ENCODE peak calls at places on chromosomes 12 and 14, in ten cellular contexts. K is lower lobe of right lung, D is psoas muscle, F is tibial nerve, Y is heart right ventricle, T is HCT116, Z is GM23338, J is ovary, N is A549, A is mesenchymal stem cell. B is an unnamed sample.

GRCh38 chr12:130521375-130522124 is 183.9 kb downstream of the PIWIL1 start:
- DNase-seq in T (no peak), K (no peak), J (no peak), D (no peak), N (no peak), Y (no peak), Z (no peak), F (no peak), A (no peak), B (no peak)

GRCh38 chr12:12696562-12697383 is 790 bp upstream of the GPR19 start:
- DNase-seq in F (peak), K (peak), J (peak), D (peak), Y (peak), T (peak), A (peak), Z (peak), N (peak), B (peak)

GRCh38 chr12:10331642-10332239 is 24.1 kb downstream of the KLRD1 start:
- DNase-seq in F (no peak), T (peak), Z (peak), K (no peak), N (peak), D (no peak), A (peak), Y (no peak), J (no peak), B (no peak)

GRCh38 chr12:7178481-7178880 is 11.0 kb upstream of the PEX5 start:
- DNase-seq in J (no peak), Z (no peak), D (no peak), A (no peak), Y (no peak), F (no peak), N (no peak), T (no peak), K (no peak), B (no peak)

GRCh38 chr12:11722578-11723138 is 73.2 kb downstream of the ETV6 start:
- DNase-seq in Z (no peak), K (no peak), F (no peak), A (no peak), J (no peak), T (no peak), D (no peak), Y (no peak), N (no peak), B (no peak)

GRCh38 chr12:113174461-113175384 is 10.6 kb downstream of the DDX54 start:
- DNase-seq in T (no peak), F (peak), J (peak), K (peak), N (peak), Z (peak), D (peak), A (peak), Y (peak), B (peak)

GRCh38 chr12:29517265-29517664 is 19.8 kb upstream of the OVCH1 start:
- DNase-seq in Z (no peak), J (no peak), D (no peak), F (no peak), Y (no peak), K (no peak), N (peak), A (peak), T (no peak), B (no peak)

GRCh38 chr14:58866386-58866785 is 228.6 kb downstream of the DACT1 start:
- DNase-seq in N (peak), J (no peak), D (no peak), A (no peak), F (no peak), Z (no peak), K (no peak), Y (no peak), T (no peak), B (no peak)

GRCh38 chr12:109595321-109595902 is 21.8 kb downstream of the MVK start:
- DNase-seq in Y (no peak), Z (no peak), K (no peak), A (no peak), T (no peak), D (no peak), F (no peak), N (no peak), J (no peak), B (no peak)

GRCh38 chr12:10319414-10319813 is 11.7 kb downstream of the KLRD1 start:
- DNase-seq in F (no peak), J (no peak), N (no peak), Y (no peak), A (no peak), D (no peak), T (no peak), K (no peak), Z (no peak), B (no peak)

GRCh38 chr12:116759783-116760581 is 21.9 kb downstream of the RNFT2 start:
- DNase-seq in K (no peak), Z (peak), N (peak), F (no peak), Y (peak), J (no peak), D (no peak), T (peak), A (no peak), B (no peak)

GRCh38 chr12:124404162-124404561 is 109.3 kb downstream of the RFLNA start:
- DNase-seq in J (peak), N (no peak), Z (no peak), F (no peak), K (no peak), D (peak), Y (no peak), T (no peak), A (no peak), B (peak)

GRCh38 chr12:99146730-99147129 is 500.8 kb upstream of the GARIN6 start:
- DNase-seq in D (no peak), N (no peak), K (no peak), A (no peak), T (no peak), Z (no peak), F (no peak), J (no peak), Y (no peak), B (no peak)

GRCh38 chr14:103696466-103697071 is 18.7 kb downstream of the XRCC3 start:
- DNase-seq in Y (peak), J (peak), A (peak), T (no peak), K (peak), N (no peak), D (peak), Z (no peak), F (no peak), B (no peak)

GRCh38 chr14:96481731-96482314 is 20.4 kb upstream of the PAPOLA start:
- DNase-seq in Z (no peak), A (no peak), D (no peak), J (no peak), T (no peak), F (no peak), N (no peak), K (no peak), Y (no peak), B (no peak)

GRCh38 chr12:12803186-12803585 is 10.0 kb upstream of the DDX47 start:
- DNase-seq in D (peak), Y (no peak), K (peak), J (peak), A (peak), T (peak), F (peak), Z (peak), N (peak), B (no peak)

GRCh38 chr12:132185698-132186097 is 41.4 kb downstream of the NOC4L start:
- DNase-seq in F (no peak), K (no peak), D (no peak), J (no peak), T (no peak), Z (no peak), A (no peak), N (no peak), Y (no peak), B (no peak)

GRCh38 chr12:47107446-47107845 is 27.7 kb upstream of the AMIGO2 start:
- DNase-seq in T (no peak), K (no peak), F (no peak), A (no peak), Z (no peak), N (no peak), Y (no peak), D (no peak), J (no peak), B (no peak)

GRCh38 chr12:119666900-119667576 is 895 bp upstream of the PRKAB1 start:
- DNase-seq in Y (no peak), K (no peak), D (no peak), Z (no peak), A (no peak), N (no peak), J (no peak), F (no peak), T (no peak), B (no peak)

GRCh38 chr12:75481013-75481705 is 604 bp downstream of the GLIPR1 start:
- DNase-seq in Y (no peak), D (no peak), N (no peak), T (no peak), J (no peak), Z (no peak), A (peak), F (no peak), K (no peak), B (no peak)

GRCh38 chr12:53709671-53710070 is 17.6 kb downstream of the CALCOCO1 start:
- DNase-seq in D (no peak), N (no peak), Z (no peak), F (no peak), A (no peak), Y (no peak), T (no peak), K (no peak), J (no peak), B (peak)

GRCh38 chr14:53055003-53055402 is 98.1 kb downstream of the DDHD1 start:
- DNase-seq in J (no peak), F (no peak), D (no peak), Z (peak), K (no peak), N (peak), A (peak), Y (no peak), T (peak), B (no peak)

GRCh38 chr12:55736780-55737580 is 5.9 kb upstream of the GDF11 start:
- DNase-seq in N (peak), K (peak), T (peak), F (peak), J (peak), Z (peak), Y (peak), A (peak), D (peak), B (no peak)

GRCh38 chr14:95301527-95302187 is 18.1 kb downstream of the CLMN start:
- DNase-seq in K (peak), D (no peak), Z (no peak), J (no peak), N (no peak), F (no peak), T (no peak), Y (no peak), A (no peak), B (no peak)

GRCh38 chr14:56119221-56119967 is 1.2 kb downstream of the PELI2 start:
- DNase-seq in F (peak), N (peak), Y (peak), D (peak), K (peak), A (peak), J (peak), Z (peak), T (no peak), B (peak)

GRCh38 chr14:87409401-87409800 is 583.6 kb downstream of the GALC start:
- DNase-seq in Y (no peak), N (no peak), Z (no peak), T (no peak), A (peak), K (no peak), F (no peak), D (no peak), J (no peak), B (no peak)

GRCh38 chr14:20998674-20999366 is at the start of gene SLC39A2:
- DNase-seq in T (peak), Y (peak), Z (peak), J (no peak), F (no peak), D (peak), K (no peak), N (no peak), A (peak), B (no peak)

GRCh38 chr12:110279561-110279960 is 1.5 kb upstream of the ATP2A2 start:
- DNase-seq in J (no peak), T (no peak), Y (no peak), A (no peak), K (no peak), F (no peak), Z (peak), D (no peak), N (no peak), B (no peak)

GRCh38 chr14:92986254-92987147 is 63.6 kb downstream of the CHGA start:
- DNase-seq in Y (peak), Z (no peak), K (peak), D (no peak), F (no peak), J (peak), T (no peak), N (peak), A (peak), B (no peak)

GRCh38 chr12:52127683-52128450 is 48.4 kb downstream of the SMIM41 start:
- DNase-seq in D (no peak), A (no peak), F (no peak), Y (no peak), N (no peak), Z (no peak), J (no peak), K (no peak), T (no peak), B (no peak)
- H3K27ac ChIP-seq in D (no peak), A (no peak), F (no peak), Y (peak), N (no peak), Z (no peak), J (no peak), K (peak), T (no peak), B (no peak)

GRCh38 chr14:24443053-24443683 is 592 bp upstream of the SDR39U1 start:
- DNase-seq in T (no peak), K (no peak), F (no peak), N (no peak), A (no peak), J (no peak), Z (no peak), Y (no peak), D (no peak), B (no peak)
- H3K27ac ChIP-seq in T (peak), K (peak), F (peak), N (peak), A (peak), J (peak), Z (peak), Y (peak), D (peak), B (peak)

DNA sequence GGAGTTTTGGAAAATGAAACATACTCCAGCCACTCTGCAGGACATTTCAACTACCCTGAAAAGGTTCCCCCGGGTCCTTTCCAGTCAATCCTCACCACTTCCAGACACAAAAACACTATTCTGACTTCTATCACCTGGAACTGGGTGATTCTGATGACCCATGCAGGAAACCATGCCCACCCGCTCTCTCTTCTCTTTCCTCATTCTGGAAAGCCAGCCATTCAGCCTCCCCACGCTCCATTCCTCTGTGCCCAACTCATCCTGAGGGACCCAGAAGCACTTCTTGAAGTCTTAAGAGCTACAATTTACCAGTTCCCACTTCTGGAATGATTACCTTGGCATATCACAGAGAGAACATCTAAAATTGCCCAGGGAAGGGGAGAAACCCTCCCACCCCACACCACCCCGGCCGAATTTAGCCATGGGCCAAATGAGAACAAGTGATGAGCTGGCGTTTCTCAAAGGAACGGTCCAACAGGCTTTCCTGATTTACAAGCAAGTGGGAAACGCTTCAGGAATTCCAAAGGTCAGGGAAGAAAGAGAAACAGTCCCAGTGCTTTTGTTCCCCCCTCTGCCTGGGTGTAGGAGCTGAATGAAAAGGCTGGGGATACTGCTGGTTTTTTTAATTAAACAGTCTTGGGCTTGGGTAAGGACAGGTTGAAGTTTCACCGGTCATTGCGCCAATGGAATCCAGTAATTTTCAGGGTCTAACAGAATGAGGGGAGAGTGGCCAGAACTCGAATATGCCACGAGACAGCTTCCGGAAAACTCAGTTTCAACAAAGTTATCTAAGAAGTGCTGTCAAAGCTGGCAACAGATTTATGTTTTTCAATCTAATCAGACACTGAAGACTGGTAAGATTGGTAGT is 2.9 kb downstream of the CCDC88C start:
- DNase-seq in T (no peak), Y (no peak), F (no peak), K (no peak), J (no peak), Z (peak), A (no peak), N (no peak), D (no peak), B (no peak)
- H3K27ac ChIP-seq in T (no peak), Y (no peak), F (no peak), K (peak), J (no peak), Z (peak), A (no peak), N (no peak), D (no peak), B (no peak)

GRCh38 chr12:40227447-40227846 is 2.6 kb downstream of the LRRK2 start:
- DNase-seq in N (no peak), D (no peak), K (no peak), Z (no peak), Y (no peak), F (no peak), T (no peak), A (no peak), J (no peak), B (no peak)
- H3K27ac ChIP-seq in N (peak), D (no peak), K (peak), Z (no peak), Y (peak), F (no peak), T (no peak), A (no peak), J (no peak), B (no peak)

GRCh38 chr14:33362934-33363333 is 424.3 kb downstream of the NPAS3 start:
- DNase-seq in D (no peak), N (no peak), T (no peak), Y (no peak), Z (no peak), J (no peak), F (no peak), K (no peak), A (no peak), B (no peak)

GRCh38 chr14:33369041-33369440 is 430.4 kb downstream of the NPAS3 start:
- DNase-seq in D (no peak), K (no peak), A (no peak), J (no peak), T (no peak), N (no peak), Y (no peak), F (no peak), Z (no peak), B (no peak)

GRCh38 chr14:33364536-33364935 is 425.9 kb downstream of the NPAS3 start:
- DNase-seq in A (no peak), F (no peak), D (no peak), N (no peak), Y (no peak), J (no peak), Z (peak), K (no peak), T (no peak), B (no peak)

GRCh38 chr14:33359288-33359881 is 420.7 kb downstream of the NPAS3 start:
- DNase-seq in Y (no peak), Z (no peak), A (peak), T (no peak), K (no peak), N (no peak), D (no peak), F (no peak), J (no peak), B (no peak)

DNA sequence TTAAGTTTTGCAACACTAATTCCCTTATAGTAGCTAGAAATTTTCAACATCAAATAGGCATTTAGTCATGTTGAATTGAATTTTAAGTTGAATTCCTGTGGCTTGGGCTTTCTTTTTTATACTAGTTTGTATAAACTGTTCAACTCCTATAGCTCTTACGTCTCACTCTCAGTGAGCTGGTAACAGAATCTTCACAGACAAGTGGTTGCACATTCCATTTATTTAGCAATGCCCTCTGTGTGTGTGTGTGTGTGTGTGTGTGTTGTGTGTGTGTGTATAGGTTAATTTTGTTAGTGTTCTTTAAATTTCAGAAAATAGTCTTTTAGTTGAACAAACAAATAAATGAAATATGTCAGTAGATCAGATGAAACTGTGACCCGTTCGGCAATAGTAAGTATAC is 425.0 kb downstream of the NPAS3 start:
- DNase-seq in T (no peak), Z (no peak), Y (no peak), N (no peak), J (no peak), D (no peak), K (no peak), A (peak), F (no peak), B (no peak)
- H3K27ac ChIP-seq in T (no peak), Z (no peak), Y (no peak), N (no peak), J (no peak), D (no peak), K (no peak), A (no peak), F (no peak), B (no peak)

GRCh38 chr12:51318846-51319570 is 5.0 kb downstream of the BIN2 start:
- DNase-seq in A (no peak), Z (no peak), F (no peak), T (no peak), K (peak), Y (no peak), J (no peak), N (no peak), D (no peak), B (no peak)
- H3K27ac ChIP-seq in A (no peak), Z (peak), F (no peak), T (no peak), K (peak), Y (no peak), J (no peak), N (peak), D (no peak), B (no peak)

GRCh38 chr12:19945559-19946485 is 422.5 kb upstream of the PDE3A start:
- DNase-seq in N (peak), J (no peak), D (no peak), Z (no peak), K (no peak), F (no peak), T (no peak), Y (no peak), A (peak), B (no peak)
- H3K27ac ChIP-seq in N (peak), J (no peak), D (no peak), Z (no peak), K (no peak), F (no peak), T (no peak), Y (peak), A (peak), B (no peak)

DNA sequence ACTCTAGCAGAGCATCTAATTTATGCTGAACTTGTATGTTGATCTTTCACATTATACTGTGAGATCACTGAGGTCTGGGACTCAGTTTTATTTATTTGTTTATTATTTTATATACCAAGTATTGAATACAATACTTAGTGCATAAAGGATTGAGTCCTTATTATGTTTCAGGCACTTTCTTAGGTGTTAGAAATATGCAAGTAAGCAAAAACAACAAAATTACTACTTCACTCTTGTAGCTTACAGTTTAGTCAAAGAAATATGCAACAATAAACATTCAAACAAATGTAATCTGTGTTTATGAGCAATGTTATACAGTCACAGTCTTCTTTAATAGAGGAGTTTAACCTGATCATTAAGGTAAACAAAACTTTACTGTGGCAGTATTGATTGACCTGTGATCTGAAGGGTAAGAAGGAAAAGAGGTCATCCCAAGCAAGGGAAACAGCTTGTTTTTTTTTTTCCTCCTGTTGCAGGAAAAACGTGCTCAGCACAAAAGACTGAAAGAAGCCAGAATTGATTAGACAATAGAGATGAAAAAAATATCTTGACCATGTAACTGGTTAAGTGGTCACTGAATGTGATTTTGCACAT is 990.7 kb downstream of the TRHDE start:
- DNase-seq in D (no peak), A (no peak), J (no peak), K (no peak), F (no peak), T (no peak), Z (no peak), Y (no peak), N (no peak), B (no peak)
- H3K27ac ChIP-seq in D (no peak), A (no peak), J (no peak), K (no peak), F (no peak), T (no peak), Z (no peak), Y (no peak), N (no peak), B (no peak)

GRCh38 chr12:43590307-43590706 is 38.3 kb upstream of the ADAMTS20 start:
- DNase-seq in Y (no peak), A (no peak), F (no peak), Z (no peak), K (no peak), D (no peak), T (no peak), N (no peak), J (no peak), B (no peak)
- H3K27ac ChIP-seq in Y (no peak), A (no peak), F (no peak), Z (no peak), K (no peak), D (no peak), T (no peak), N (no peak), J (no peak), B (no peak)